ENCODE peak calls at places on chromosomes 11 and 22, in ten cellular contexts. Y, B, H, U, S, O, K, T, J and F are unnamed samples.
A peak's percentile ranks its signal among the peaks of the same experiment; 100 is the strongest.

GRCh38 chr22:43867839-43868652 is 5.7 kb upstream of the SULT4A1 start:
- DNase-seq in Y (peak; percentile 69), B (no peak), H (peak; percentile 94), U (peak; percentile 81), S (peak; percentile 90), O (peak; percentile 63), K (peak; percentile 58), T (peak; percentile 54), J (peak; percentile 28), F (no peak)

GRCh38 chr11:47915407-47916137 is 64.8 kb upstream of the PTPRJ start:
- DNase-seq in Y (no peak), B (peak; percentile 39), H (no peak), U (no peak), S (no peak), O (no peak), K (no peak), T (no peak), J (no peak), F (peak; percentile 78)

GRCh38 chr11:117226388-117227385 is 5.2 kb downstream of the PCSK7 start:
- DNase-seq in Y (no peak), B (no peak), H (peak; percentile 77), U (no peak), S (peak; percentile 88), O (no peak), K (no peak), T (peak; percentile 71), J (peak; percentile 71), F (peak; percentile 73)

GRCh38 chr22:27213766-27214581 is 556.6 kb downstream of the MIAT start:
- DNase-seq in Y (no peak), B (no peak), H (no peak), U (no peak), S (no peak), O (peak; percentile 34), K (peak; percentile 77), T (no peak), J (no peak), F (no peak)

GRCh38 chr11:71489311-71490043 is 36.5 kb downstream of the NADSYN1 start:
- DNase-seq in Y (no peak), B (no peak), H (no peak), U (no peak), S (no peak), O (no peak), K (no peak), T (peak; percentile 34), J (peak; percentile 23), F (no peak)

GRCh38 chr11:124762624-124763155 is 600 bp upstream of the ESAM start:
- DNase-seq in Y (no peak), B (no peak), H (no peak), U (peak; percentile 77), S (peak; percentile 44), O (peak; percentile 72), K (no peak), T (peak; percentile 66), J (peak; percentile 14), F (peak; percentile 53)

GRCh38 chr11:94825111-94825880 is 57.1 kb downstream of the AMOTL1 start:
- DNase-seq in Y (no peak), B (no peak), H (no peak), U (no peak), S (no peak), O (no peak), K (no peak), T (no peak), J (no peak), F (no peak)

GRCh38 chr11:78194490-78194889 is 5.8 kb downstream of the USP35 start:
- DNase-seq in Y (no peak), B (no peak), H (no peak), U (no peak), S (no peak), O (no peak), K (no peak), T (no peak), J (no peak), F (no peak)

GRCh38 chr11:130244851-130245250 is 69.9 kb downstream of the ZBTB44 start:
- DNase-seq in Y (no peak), B (no peak), H (no peak), U (no peak), S (no peak), O (no peak), K (no peak), T (no peak), J (no peak), F (no peak)

GRCh38 chr11:40032331-40032730 is 1427.1 kb downstream of the LRRC4C start:
- DNase-seq in Y (no peak), B (no peak), H (no peak), U (no peak), S (no peak), O (no peak), K (no peak), T (no peak), J (no peak), F (no peak)

GRCh38 chr11:131253142-131253884 is 117.1 kb upstream of the NTM start:
- DNase-seq in Y (no peak), B (no peak), H (peak; percentile 90), U (no peak), S (no peak), O (no peak), K (no peak), T (no peak), J (no peak), F (no peak)

GRCh38 chr11:6200975-6201374 is 2.0 kb downstream of the OR52W1 start:
- DNase-seq in Y (peak; percentile 86), B (peak; percentile 67), H (no peak), U (peak; percentile 73), S (no peak), O (no peak), K (peak; percentile 47), T (no peak), J (no peak), F (no peak)

GRCh38 chr11:43212279-43212678 is 99.5 kb upstream of the API5 start:
- DNase-seq in Y (no peak), B (no peak), H (peak; percentile 81), U (no peak), S (no peak), O (no peak), K (no peak), T (no peak), J (no peak), F (peak; percentile 0)

GRCh38 chr11:115550291-115551059 is 46.3 kb upstream of the CADM1 start:
- DNase-seq in Y (no peak), B (peak; percentile 43), H (no peak), U (no peak), S (peak; percentile 30), O (no peak), K (no peak), T (no peak), J (no peak), F (no peak)

DNA sequence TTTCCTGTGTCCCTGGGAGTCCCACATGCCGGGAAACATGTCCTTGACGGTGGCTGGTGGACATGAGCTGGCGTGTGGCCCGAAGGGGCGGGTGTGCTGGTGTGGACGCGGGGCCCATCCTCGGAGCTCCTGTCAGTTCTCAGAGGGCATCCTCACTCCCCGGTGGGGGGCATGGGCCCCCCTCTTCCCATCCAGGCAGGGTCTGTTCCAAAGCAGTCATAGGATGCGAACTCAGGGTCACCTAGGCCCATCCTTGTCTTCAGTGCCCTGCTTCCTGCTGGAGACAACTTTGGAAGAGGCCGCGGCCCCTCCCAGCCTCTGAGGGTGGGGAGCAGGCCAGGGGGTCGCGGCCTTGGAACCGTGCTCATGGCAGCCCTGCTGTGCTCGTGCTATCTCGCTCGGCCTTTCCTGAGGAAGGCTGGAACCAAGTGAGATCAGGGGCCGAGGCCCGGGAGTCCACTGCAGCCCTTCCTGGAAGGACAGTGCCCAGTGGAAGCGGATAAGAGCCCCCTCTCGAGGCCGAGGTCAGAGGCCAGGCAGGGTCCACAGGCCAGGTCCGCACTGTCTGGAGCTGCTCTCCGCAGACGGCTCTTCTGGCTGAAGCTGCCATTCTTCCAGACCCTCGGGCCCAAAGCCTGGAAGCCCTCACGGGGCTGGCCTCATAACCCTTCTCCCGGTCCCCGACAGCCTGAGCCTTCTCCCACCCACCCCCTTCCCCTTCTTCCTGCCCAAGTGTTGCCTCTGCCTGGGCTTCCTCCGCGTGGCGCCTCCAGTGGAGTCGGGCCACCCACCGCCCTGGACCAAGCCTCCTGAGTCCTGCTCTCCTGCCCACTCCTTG is 8.7 kb downstream of the GRK2 start:
- DNase-seq in Y (peak; percentile 49), B (no peak), H (no peak), U (peak; percentile 69), S (no peak), O (peak; percentile 31), K (peak; percentile 75), T (no peak), J (no peak), F (no peak)
- H3K4me1 ChIP-seq in Y (peaks cover 100% of the 10 kb centered on the region), B (peaks cover 20% of the 10 kb centered on the region), H (peaks cover 3% of the 10 kb centered on the region), U (peaks cover 95% of the 10 kb centered on the region), S (peaks cover 22% of the 10 kb centered on the region), O (peaks cover 78% of the 10 kb centered on the region), K (peaks cover 100% of the 10 kb centered on the region), T (no peaks in the 10 kb centered on the region), J (peaks cover 4% of the 10 kb centered on the region), F (no peaks in the 10 kb centered on the region)

GRCh38 chr22:23213031-23213555 is 32.8 kb downstream of the BCR start:
- DNase-seq in Y (peak; percentile 24), B (no peak), H (no peak), U (no peak), S (no peak), O (no peak), K (no peak), T (no peak), J (no peak), F (no peak)
- H3K4me1 ChIP-seq in Y (peaks cover 52% of the 10 kb centered on the region), B (peaks cover 26% of the 10 kb centered on the region), H (peaks cover 15% of the 10 kb centered on the region), U (peaks cover 36% of the 10 kb centered on the region), S (peaks cover 12% of the 10 kb centered on the region), O (peaks cover 8% of the 10 kb centered on the region), K (peaks cover 72% of the 10 kb centered on the region), T (peaks cover 18% of the 10 kb centered on the region), J (no peaks in the 10 kb centered on the region), F (peaks cover 22% of the 10 kb centered on the region)

GRCh38 chr22:35839811-35840739 is 122.4 kb downstream of the APOL5 start:
- DNase-seq in Y (peak; percentile 84), B (peak; percentile 86), H (peak; percentile 96), U (peak; percentile 91), S (peak; percentile 92), O (peak; percentile 86), K (peak; percentile 82), T (peak; percentile 95), J (peak; percentile 97), F (peak; percentile 91)
- H3K4me1 ChIP-seq in Y (peaks cover 49% of the 10 kb centered on the region), B (peaks cover 21% of the 10 kb centered on the region), H (peaks cover 5% of the 10 kb centered on the region), U (peaks cover 19% of the 10 kb centered on the region), S (peaks cover 35% of the 10 kb centered on the region), O (peaks cover 15% of the 10 kb centered on the region), K (peaks cover 97% of the 10 kb centered on the region), T (peaks cover 29% of the 10 kb centered on the region), J (peaks cover 49% of the 10 kb centered on the region), F (peaks cover 63% of the 10 kb centered on the region)

DNA sequence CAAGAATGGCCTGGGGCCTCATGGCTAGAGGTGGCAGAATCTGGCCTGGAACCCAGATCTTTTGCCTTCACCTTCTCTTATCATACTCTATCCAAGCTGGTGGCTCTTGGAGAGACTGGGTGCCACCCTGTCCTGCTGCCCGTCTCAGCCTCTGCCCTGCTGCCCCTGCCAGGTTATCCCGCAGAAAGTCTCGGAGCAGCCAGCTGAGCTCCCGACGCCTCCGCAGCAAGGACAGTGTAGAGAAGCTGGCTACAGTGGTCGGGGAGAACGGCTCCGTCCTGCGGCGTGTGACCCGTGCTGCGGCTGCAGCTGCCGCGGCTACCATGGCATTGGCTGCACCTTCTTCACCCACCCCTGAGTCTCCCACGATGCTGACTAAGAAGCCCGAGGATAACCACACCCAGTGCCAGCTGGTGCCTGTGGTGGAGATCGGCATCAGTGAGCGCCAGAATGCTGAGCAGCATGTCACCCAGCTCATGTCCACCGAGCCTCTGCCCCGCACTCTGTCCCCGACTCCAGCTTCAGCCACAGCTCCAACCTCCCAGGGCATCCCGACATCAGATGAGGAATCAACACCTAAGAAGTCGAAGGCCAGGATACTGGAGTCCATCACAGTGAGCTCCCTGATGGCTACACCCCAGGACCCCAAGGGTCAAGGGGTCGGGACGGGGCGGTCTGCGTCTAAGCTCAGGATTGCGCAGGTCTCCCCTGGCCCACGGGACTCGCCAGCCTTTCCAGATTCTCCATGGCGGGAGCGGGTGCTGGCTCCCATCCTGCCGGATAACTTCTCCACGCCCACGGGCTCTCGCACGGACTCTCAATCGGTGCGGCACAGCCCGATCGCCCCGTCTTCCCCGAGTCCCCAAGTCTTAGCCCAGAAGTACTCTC is 6.0 kb downstream of the INCENP start:
- DNase-seq in Y (no peak), B (no peak), H (no peak), U (no peak), S (no peak), O (no peak), K (no peak), T (no peak), J (no peak), F (no peak)
- H3K4me1 ChIP-seq in Y (peaks cover 10% of the 10 kb centered on the region), B (peaks cover 5% of the 10 kb centered on the region), H (peaks cover 10% of the 10 kb centered on the region), U (peaks cover 3% of the 10 kb centered on the region), S (no peaks in the 10 kb centered on the region), O (peaks cover 8% of the 10 kb centered on the region), K (peaks cover 16% of the 10 kb centered on the region), T (no peaks in the 10 kb centered on the region), J (peaks cover 17% of the 10 kb centered on the region), F (peaks cover 14% of the 10 kb centered on the region)